ENCODE peak calls at places on chromosomes 3 and 15, in nine cellular contexts. K is fibroblast of the aortic adventitia, U is lower lobe of right lung, Z is RWPE1, F is mesothelial cell of epicardium, I is stomach, Q is spleen, T is AG09319, R is endothelial cell. S is an unnamed sample.

GRCh38 chr15:51094606-51095569 is at the start of gene TNFAIP8L3:
- DNase-seq in K (peak), F (no peak), I (no peak), Z (peak), R (peak), T (no peak), U (no peak), Q (peak), S (no peak)

GRCh38 chr3:169454823-169455222 is 208.7 kb downstream of the MECOM start:
- DNase-seq in Q (no peak), Z (peak), I (no peak), U (no peak), R (no peak), T (no peak), F (no peak), K (peak), S (no peak)

GRCh38 chr3:79414821-79415220 is 353.0 kb downstream of the ROBO1 start:
- DNase-seq in R (no peak), Z (no peak), Q (no peak), K (peak), F (no peak), T (peak), I (no peak), U (no peak), S (no peak)

GRCh38 chr15:83656192-83656591 is 2.3 kb downstream of the ADAMTSL3 start:
- DNase-seq in K (no peak), Z (no peak), T (no peak), R (no peak), U (no peak), Q (no peak), I (no peak), F (no peak), S (no peak)

GRCh38 chr3:29067014-29067413 is 213.9 kb upstream of the RBMS3 start:
- DNase-seq in T (no peak), Q (no peak), R (no peak), U (no peak), Z (peak), I (no peak), F (no peak), K (peak), S (no peak)

GRCh38 chr3:31291818-31292217 is 240.9 kb upstream of the STT3B start:
- DNase-seq in I (no peak), Q (no peak), T (no peak), K (no peak), Z (peak), F (no peak), R (no peak), U (no peak), S (no peak)

GRCh38 chr15:70589221-70589620 is 174.1 kb downstream of the UACA start:
- DNase-seq in I (no peak), K (peak), R (no peak), U (no peak), F (no peak), Z (no peak), T (no peak), Q (no peak), S (no peak)

GRCh38 chr3:181403876-181404660 is 307.7 kb upstream of the SOX2 start:
- DNase-seq in K (peak), Z (no peak), T (no peak), F (no peak), Q (no peak), R (no peak), I (no peak), U (no peak), S (no peak)

GRCh38 chr3:172347895-172348680 is 100.2 kb downstream of the GHSR start:
- DNase-seq in K (no peak), Q (no peak), F (no peak), T (no peak), Z (no peak), U (no peak), I (no peak), R (no peak), S (no peak)

GRCh38 chr15:78012643-78013077 is 64.9 kb downstream of the TBC1D2B start:
- DNase-seq in F (no peak), T (no peak), R (no peak), I (peak), Z (peak), U (peak), K (no peak), Q (no peak), S (no peak)

GRCh38 chr15:65337436-65338070 is 33.1 kb downstream of the RNU5B-1 start:
- DNase-seq in K (no peak), Q (peak), I (no peak), R (no peak), T (no peak), F (no peak), Z (no peak), U (no peak), S (no peak)

GRCh38 chr3:146503459-146504202 is 34.3 kb upstream of the PLSCR2 start:
- DNase-seq in F (no peak), K (peak), T (peak), U (no peak), R (no peak), Q (no peak), I (no peak), Z (peak), S (no peak)

GRCh38 chr3:111072016-111072891 is 638 bp downstream of the NECTIN3 start:
- DNase-seq in R (peak), U (peak), T (no peak), Z (peak), F (peak), I (peak), K (peak), Q (peak), S (no peak)

GRCh38 chr3:67468511-67468910 is 185.9 kb downstream of the SUCLG2 start:
- DNase-seq in Q (no peak), T (no peak), Z (no peak), U (no peak), R (no peak), K (no peak), F (no peak), I (no peak), S (no peak)

GRCh38 chr15:73323956-73324355 is 44.8 kb downstream of the HCN4 start:
- DNase-seq in I (no peak), R (no peak), K (no peak), U (no peak), T (no peak), Z (no peak), Q (peak), F (no peak), S (no peak)

GRCh38 chr3:12484983-12485327 is 675 bp downstream of the TSEN2 start:
- DNase-seq in I (no peak), K (no peak), F (no peak), T (no peak), Z (no peak), R (no peak), Q (no peak), U (no peak), S (no peak)

GRCh38 chr3:188706599-188706998 is 465.2 kb upstream of the TPRG1 start:
- DNase-seq in K (peak), I (no peak), R (no peak), U (no peak), Z (no peak), F (no peak), T (no peak), Q (no peak), S (no peak)

GRCh38 chr3:38650248-38650940 is 907 bp upstream of the SCN5A start:
- DNase-seq in F (no peak), I (no peak), Z (no peak), T (no peak), U (no peak), Q (no peak), K (no peak), R (no peak), S (no peak)

GRCh38 chr3:29511701-29512100 is 230.8 kb downstream of the RBMS3 start:
- DNase-seq in K (no peak), Q (no peak), R (no peak), T (no peak), U (no peak), F (no peak), I (no peak), Z (no peak), S (no peak)

GRCh38 chr3:83317605-83318004 is 1556.2 kb upstream of the GBE1 start:
- DNase-seq in Z (no peak), T (no peak), F (no peak), I (no peak), R (no peak), K (no peak), U (no peak), Q (no peak), S (no peak)

GRCh38 chr3:129195731-129196256 is 12.1 kb upstream of the CNBP start:
- DNase-seq in F (no peak), I (no peak), Z (peak), K (peak), T (peak), U (no peak), R (no peak), Q (no peak), S (peak)

GRCh38 chr3:53705774-53706173 is 140.4 kb downstream of the CHDH start:
- DNase-seq in R (no peak), Q (no peak), T (no peak), U (peak), Z (no peak), F (no peak), I (no peak), K (no peak), S (no peak)

GRCh38 chr3:129911261-129911861 is 17.9 kb upstream of the TMCC1 start:
- DNase-seq in R (no peak), Z (no peak), K (no peak), T (no peak), Q (no peak), F (no peak), I (no peak), U (no peak), S (peak)

GRCh38 chr3:131361464-131362421 is 19.8 kb upstream of the NUDT16 start:
- DNase-seq in Z (peak), F (peak), I (peak), T (no peak), R (peak), U (peak), K (peak), Q (peak), S (peak)

GRCh38 chr3:195224156-195224979 is 46.6 kb downstream of the XXYLT1 start:
- DNase-seq in F (no peak), R (no peak), Z (no peak), K (no peak), I (peak), Q (no peak), U (no peak), T (no peak), S (no peak)

GRCh38 chr3:49377483-49377882 is 19.3 kb upstream of the GPX1 start:
- DNase-seq in U (no peak), F (no peak), I (no peak), Z (no peak), Q (no peak), K (peak), T (no peak), R (no peak), S (peak)

GRCh38 chr3:45948409-45948808 is 5.1 kb downstream of the CXCR6 start:
- DNase-seq in K (peak), R (no peak), T (peak), I (no peak), F (no peak), Z (no peak), Q (no peak), U (no peak), S (no peak)

GRCh38 chr3:142849148-142849547 is 39.7 kb downstream of the PCOLCE2 start:
- DNase-seq in U (no peak), F (no peak), Q (no peak), K (no peak), T (no peak), R (no peak), I (no peak), Z (no peak), S (no peak)

GRCh38 chr3:105402287-105402801 is 35.6 kb downstream of the ALCAM start:
- DNase-seq in U (no peak), Z (peak), Q (peak), F (no peak), T (no peak), I (no peak), R (no peak), K (no peak), S (no peak)

GRCh38 chr3:178182337-178182761 is 353.9 kb upstream of the KCNMB2 start:
- DNase-seq in Z (no peak), K (no peak), U (no peak), R (no peak), F (no peak), T (no peak), I (no peak), Q (peak), S (no peak)

GRCh38 chr3:4322635-4323034 is 19.5 kb downstream of the SETMAR start:
- DNase-seq in R (no peak), T (peak), I (no peak), K (peak), Z (no peak), Q (no peak), U (no peak), F (no peak), S (no peak)

GRCh38 chr3:65559643-65560042 is 479.1 kb downstream of the MAGI1 start:
- DNase-seq in Q (no peak), I (no peak), K (no peak), R (no peak), Z (no peak), U (no peak), F (no peak), T (no peak), S (no peak)

GRCh38 chr15:87712211-87712610 is 544.3 kb downstream of the NTRK3 start:
- DNase-seq in Q (no peak), T (no peak), I (no peak), K (no peak), R (no peak), F (no peak), Z (no peak), U (no peak), S (no peak)

GRCh38 chr3:70608434-70608833 is 296.0 kb upstream of the MDFIC2 start:
- DNase-seq in T (no peak), F (no peak), U (no peak), R (no peak), Q (no peak), K (no peak), I (no peak), Z (no peak), S (no peak)

GRCh38 chr3:177882124-177882648 is 654.0 kb upstream of the KCNMB2 start:
- DNase-seq in Q (no peak), I (no peak), Z (no peak), F (no peak), K (no peak), R (no peak), U (no peak), T (no peak), S (no peak)

GRCh38 chr15:89903015-89903857 is 9.4 kb upstream of the AP3S2 start:
- DNase-seq in F (no peak), U (no peak), I (no peak), Z (no peak), R (no peak), Q (no peak), K (no peak), T (no peak), S (no peak)

GRCh38 chr15:89898628-89899302 is 5.0 kb upstream of the AP3S2 start:
- DNase-seq in F (no peak), K (peak), I (peak), U (no peak), R (peak), T (no peak), Q (no peak), Z (peak), S (no peak)

GRCh38 chr15:89899951-89900567 is 6.3 kb upstream of the AP3S2 start:
- DNase-seq in F (no peak), R (no peak), K (no peak), T (no peak), U (no peak), Q (no peak), Z (no peak), I (no peak), S (no peak)

GRCh38 chr15:89899303-89899946 is 5.6 kb upstream of the AP3S2 start:
- DNase-seq in F (no peak), Z (no peak), Q (no peak), R (no peak), T (no peak), I (no peak), K (no peak), U (no peak), S (no peak)

DNA sequence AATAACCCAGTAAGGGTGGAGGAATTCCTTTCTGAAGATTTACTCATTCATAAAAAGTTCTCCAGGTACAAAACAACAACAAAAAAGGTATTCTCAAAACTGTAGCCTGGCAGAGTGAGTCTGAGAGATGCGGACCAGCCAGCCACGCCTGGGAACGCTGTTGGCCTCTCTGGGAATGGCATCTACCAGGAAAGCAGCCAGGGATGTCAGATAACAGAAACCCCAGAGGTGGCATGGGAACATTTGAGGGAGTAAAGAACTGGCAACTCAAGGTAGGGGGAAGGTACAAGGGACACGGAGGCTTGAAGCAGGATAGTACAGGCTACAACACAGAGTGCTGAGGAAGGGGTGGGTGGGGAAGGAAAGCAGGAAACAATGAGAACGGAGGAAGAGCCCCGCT is 7.1 kb upstream of the AP3S2 start:
- DNase-seq in Z (no peak), F (no peak), K (no peak), R (no peak), Q (no peak), U (no peak), T (no peak), I (no peak), S (no peak)
- TF ChIP-seq CTCF in Z (no peak), F (no peak), K (no peak), R (no peak), Q (no peak), U (no peak), T (no peak), I (no peak), S (no peak)

GRCh38 chr3:41485484-41485883 is 286.2 kb downstream of the CTNNB1 start:
- DNase-seq in K (no peak), I (no peak), T (no peak), R (no peak), Q (no peak), F (no peak), U (no peak), Z (no peak), S (no peak)

GRCh38 chr3:41477399-41478014 is 278.2 kb downstream of the CTNNB1 start:
- DNase-seq in I (no peak), K (no peak), F (no peak), Q (no peak), Z (no peak), R (no peak), U (no peak), T (no peak), S (no peak)

DNA sequence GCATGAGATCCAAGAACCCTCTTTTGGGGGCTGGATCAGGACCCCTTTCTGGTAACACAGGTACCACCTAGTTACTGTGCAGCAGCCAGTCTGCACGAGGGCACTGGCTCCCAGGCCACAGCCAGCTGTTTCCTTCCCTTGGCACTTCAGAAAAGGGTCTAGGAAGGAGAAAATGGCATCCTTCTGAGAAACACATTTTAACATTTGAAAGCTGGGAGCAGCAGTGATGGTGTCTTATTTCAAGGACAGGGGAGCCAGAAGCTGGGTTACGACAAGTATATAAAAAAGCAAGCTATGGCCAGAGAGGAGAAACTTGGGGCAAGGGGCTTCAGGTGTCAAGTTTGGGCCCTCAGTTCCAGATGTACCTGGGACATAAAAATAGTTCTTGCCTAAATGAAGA is 282.8 kb downstream of the CTNNB1 start:
- DNase-seq in F (no peak), K (no peak), Q (no peak), U (no peak), T (no peak), I (no peak), R (no peak), Z (no peak), S (no peak)
- TF ChIP-seq CTCF in F (no peak), K (no peak), Q (no peak), U (no peak), T (no peak), I (no peak), R (no peak), Z (no peak), S (no peak)

DNA sequence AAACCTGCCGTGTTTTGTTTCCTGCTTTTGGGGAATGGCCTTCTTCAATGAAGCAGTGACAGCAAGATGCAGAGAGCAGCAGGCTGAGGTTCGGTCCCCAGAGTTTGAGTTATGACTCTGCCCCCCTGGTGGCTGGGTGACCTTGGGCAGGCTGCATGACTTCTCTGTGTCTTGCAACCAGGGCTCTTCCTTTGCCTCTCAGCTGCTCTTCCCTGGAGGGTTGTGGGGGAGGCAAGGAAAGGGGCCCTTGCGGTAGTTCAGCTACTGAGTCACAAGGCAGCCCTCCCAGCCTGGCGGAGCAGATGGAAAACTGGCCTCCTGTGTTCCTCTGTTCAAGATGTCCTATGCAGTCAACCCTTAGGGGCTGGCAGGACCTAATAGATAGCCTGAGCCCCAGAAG is 17.1 kb downstream of the CTXND1 start:
- DNase-seq in Z (no peak), Q (no peak), U (peak), T (no peak), R (peak), K (peak), I (peak), F (no peak), S (no peak)
- TF ChIP-seq CTCF in Z (peak), Q (peak), U (peak), T (peak), R (peak), K (peak), I (no peak), F (peak), S (peak)

DNA sequence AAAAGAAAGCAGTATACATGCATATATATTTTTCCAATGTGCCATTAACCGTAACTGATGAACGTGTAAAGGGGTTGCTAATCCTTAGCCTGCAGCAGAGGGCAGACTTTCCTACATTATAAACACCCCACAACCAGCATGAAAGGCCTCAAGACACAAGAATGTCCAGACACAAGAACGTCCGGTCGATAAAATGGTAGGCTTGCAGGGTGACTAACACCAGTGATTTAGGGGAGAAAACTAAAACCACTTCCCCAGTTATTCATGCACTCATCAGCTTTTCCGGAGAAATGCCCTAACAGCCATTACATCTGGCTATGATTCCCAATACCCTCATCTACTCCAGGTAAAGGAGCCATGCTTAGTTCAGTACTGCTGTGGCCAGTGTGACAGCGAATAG is 57.4 kb downstream of the LRTM1 start:
- DNase-seq in Q (no peak), R (no peak), U (no peak), K (peak), Z (peak), T (peak), I (no peak), F (no peak), S (no peak)
- TF ChIP-seq CTCF in Q (no peak), R (no peak), U (peak), K (peak), Z (peak), T (peak), I (no peak), F (peak), S (no peak)

DNA sequence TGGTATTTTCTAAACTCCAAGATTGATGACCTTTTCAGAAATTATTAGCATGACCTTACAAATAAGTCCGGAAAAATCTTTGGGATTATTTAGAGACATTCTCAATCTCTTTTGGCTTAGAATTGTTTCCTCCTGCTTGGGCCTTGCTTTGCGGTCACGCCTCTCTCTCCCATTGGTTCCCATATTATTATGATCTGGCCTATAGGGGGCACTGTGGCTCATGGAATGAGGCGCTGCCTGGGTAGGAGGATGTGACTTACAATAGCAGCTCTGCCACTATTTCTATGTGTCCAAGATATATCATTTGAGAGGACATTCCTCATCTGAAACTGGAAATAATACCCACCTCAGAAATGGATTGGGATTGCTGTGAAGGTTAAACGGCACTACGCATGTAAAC is 464.9 kb downstream of the MFSD1 start:
- DNase-seq in Q (no peak), T (no peak), K (no peak), Z (peak), I (no peak), F (peak), R (peak), U (no peak), S (no peak)
- TF ChIP-seq CTCF in Q (no peak), T (no peak), K (no peak), Z (no peak), I (no peak), F (peak), R (peak), U (peak), S (peak)